ENCODE peak calls at places on chromosomes 11 and 22, in four cellular contexts. X is stomach, M is KG1, D is NCI-H2081. J is an unnamed sample.

GRCh38 chr22:49976439-49977175 is 16.0 kb downstream of the PIM3 start:
- DNase-seq in X (peak), D (no peak), M (no peak), J (no peak)

GRCh38 chr11:1127664-1128162 is 30.0 kb upstream of the MUC5AC start:
- DNase-seq in D (no peak), X (no peak), M (no peak), J (no peak)

GRCh38 chr11:79414644-79415317 is 26.0 kb downstream of the TENM4 start:
- DNase-seq in M (no peak), X (no peak), D (no peak), J (no peak)

GRCh38 chr11:115699733-115700132 is 195.5 kb upstream of the CADM1 start:
- DNase-seq in X (no peak), D (no peak), M (no peak), J (no peak)

GRCh38 chr11:132888226-132888625 is 644.1 kb downstream of the OPCML start:
- DNase-seq in M (no peak), X (no peak), D (no peak), J (no peak)

GRCh38 chr11:5626191-5626590 is 1.4 kb downstream of the TRIM34 start:
- DNase-seq in M (no peak), X (no peak), D (no peak), J (no peak)

GRCh38 chr11:131924001-131924400 is 553.6 kb downstream of the NTM start:
- DNase-seq in M (no peak), D (no peak), X (no peak), J (no peak)

GRCh38 chr11:111457731-111458368 is 54.3 kb downstream of the BTG4 start:
- DNase-seq in M (no peak), X (no peak), D (no peak), J (no peak)

GRCh38 chr11:11344045-11344444 is 9.0 kb downstream of the CSNK2A3 start:
- DNase-seq in X (no peak), M (no peak), D (no peak), J (no peak)

GRCh38 chr11:120336641-120337132 is 474 bp downstream of the ARHGEF12 start:
- DNase-seq in X (no peak), M (peak), D (peak), J (peak)

GRCh38 chr11:94675788-94676187 is 92.4 kb upstream of the AMOTL1 start:
- DNase-seq in X (no peak), D (no peak), M (no peak), J (no peak)

GRCh38 chr11:65617136-65617850 is 1.7 kb downstream of the PCNX3 start:
- DNase-seq in X (no peak), M (no peak), D (no peak), J (no peak)

GRCh38 chr11:76598426-76598839 is 72.1 kb downstream of the LRRC32 start:
- DNase-seq in M (peak), D (peak), X (no peak), J (peak)

GRCh38 chr11:128288368-128288767 is 299.0 kb downstream of the ETS1 start:
- DNase-seq in X (no peak), M (no peak), D (no peak), J (no peak)

GRCh38 chr22:20079745-20080444 is at the start of gene DGCR8:
- DNase-seq in M (peak), D (peak), X (peak), J (peak)

GRCh38 chr11:117299351-117300300 is 8.5 kb downstream of the BACE1-AS start:
- DNase-seq in M (no peak), X (no peak), D (no peak), J (peak)

GRCh38 chr11:117366875-117367274 is 39.2 kb downstream of the CEP164 start:
- DNase-seq in D (no peak), M (no peak), X (no peak), J (no peak)

GRCh38 chr22:46349681-46350080 is 14.2 kb downstream of the TRMU start:
- DNase-seq in X (no peak), M (no peak), D (no peak), J (no peak)

GRCh38 chr22:32083000-32083399 is 39.9 kb downstream of the SLC5A1 start:
- DNase-seq in M (no peak), X (no peak), D (no peak), J (no peak)